ENCODE peak calls at places on chromosomes 12 and 14, in seven cellular contexts. H is neural crest cell; F is kidney; Q is GM12864; M is CD4-positive, alpha-beta T cell; L is Calu3; C is left lung. T is an unnamed sample.
A peak's percentile ranks its signal among the peaks of the same experiment; 100 is the strongest.

GRCh38 chr14:104481323-104481722 is 98.2 kb upstream of the C14orf180 start:
- DNase-seq in F (no peak), M (no peak), L (no peak), C (no peak), Q (no peak), H (no peak), T (no peak)

GRCh38 chr12:64875186-64875585 is 50.7 kb downstream of the TBC1D30 start:
- DNase-seq in F (no peak), L (no peak), Q (no peak), M (no peak), H (no peak), C (no peak), T (no peak)

GRCh38 chr14:104048758-104049496 is 36.6 kb upstream of the ASPG start:
- DNase-seq in L (no peak), H (no peak), F (no peak), M (no peak), Q (no peak), C (no peak), T (no peak)

GRCh38 chr14:67263499-67264149 is 22.4 kb downstream of the PALS1 start:
- DNase-seq in C (no peak), Q (no peak), L (no peak), M (no peak), F (no peak), H (no peak), T (no peak)

GRCh38 chr14:30921305-30921704 is 46.9 kb downstream of the COCH start:
- DNase-seq in F (no peak), H (no peak), C (no peak), L (no peak), Q (no peak), M (no peak), T (no peak)

GRCh38 chr12:56160160-56160763 is 2.1 kb downstream of the MYL6 start:
- DNase-seq in L (no peak), C (no peak), F (peak; percentile 83), Q (no peak), H (no peak), M (peak; percentile 48), T (no peak)

GRCh38 chr12:124562018-124562795 is 5.2 kb downstream of the NCOR2 start:
- DNase-seq in M (no peak), C (no peak), L (no peak), Q (no peak), H (no peak), F (no peak), T (no peak)

GRCh38 chr14:99459491-99460100 is 21.1 kb downstream of the SETD3 start:
- DNase-seq in F (no peak), L (no peak), M (no peak), H (no peak), Q (no peak), C (no peak), T (no peak)

GRCh38 chr14:22994762-22995275 is 12.5 kb upstream of the AJUBA start:
- DNase-seq in C (no peak), F (peak; percentile 80), H (no peak), L (no peak), M (no peak), Q (no peak), T (no peak)

GRCh38 chr14:33556382-33557121 is 394.3 kb downstream of the EGLN3 start:
- DNase-seq in F (no peak), M (no peak), Q (no peak), H (no peak), L (no peak), C (no peak), T (no peak)

GRCh38 chr14:59406454-59407245 is 58.5 kb downstream of the GPR135 start:
- DNase-seq in L (no peak), F (no peak), Q (no peak), C (no peak), H (no peak), M (no peak), T (no peak)

GRCh38 chr12:53481108-53481442 is 18.2 kb downstream of the MAP3K12 start:
- DNase-seq in Q (no peak), L (no peak), F (no peak), H (no peak), C (no peak), M (no peak), T (no peak)

GRCh38 chr14:75380656-75381055 is 47.2 kb upstream of the JDP2 start:
- DNase-seq in C (no peak), H (no peak), L (no peak), F (no peak), Q (no peak), M (no peak), T (no peak)

GRCh38 chr14:105439179-105439578 is 19.6 kb downstream of the MTA1 start:
- DNase-seq in H (no peak), L (no peak), Q (no peak), C (peak; percentile 48), M (no peak), F (no peak), T (no peak)

GRCh38 chr14:68715032-68715924 is 77.6 kb downstream of the ZFP36L1 start:
- DNase-seq in L (no peak), H (no peak), M (no peak), C (no peak), Q (no peak), F (no peak), T (no peak)

GRCh38 chr14:81246561-81247270 is 26.0 kb upstream of the GTF2A1 start:
- DNase-seq in F (no peak), C (no peak), M (no peak), H (no peak), Q (no peak), L (no peak), T (no peak)

GRCh38 chr14:91899213-91899612 is 31.9 kb upstream of the TC2N start:
- DNase-seq in M (no peak), Q (no peak), H (no peak), L (peak; percentile 27), C (no peak), F (no peak), T (no peak)

GRCh38 chr12:76199808-76200207 is 115.3 kb upstream of the NAP1L1 start:
- DNase-seq in H (no peak), Q (no peak), C (no peak), L (no peak), M (no peak), F (no peak), T (no peak)

GRCh38 chr12:104423809-104424208 is 32.9 kb upstream of the CHST11 start:
- DNase-seq in L (no peak), F (no peak), C (no peak), M (no peak), H (no peak), Q (no peak), T (no peak)

GRCh38 chr12:104687823-104688573 is 231.2 kb downstream of the CHST11 start:
- DNase-seq in L (no peak), Q (no peak), C (no peak), M (no peak), F (no peak), H (no peak), T (no peak)

GRCh38 chr14:45679852-45680251 is 426.9 kb upstream of the MIS18BP1 start:
- DNase-seq in F (no peak), M (no peak), H (no peak), L (no peak), C (no peak), Q (no peak), T (no peak)

GRCh38 chr12:130695061-130695460 is 21.0 kb downstream of the RIMBP2 start:
- DNase-seq in M (no peak), H (no peak), L (no peak), Q (no peak), F (peak; percentile 32), C (no peak), T (no peak)

GRCh38 chr12:116266220-116266619 is 11.3 kb downstream of the MED13L start:
- DNase-seq in M (no peak), F (no peak), H (no peak), C (no peak), Q (no peak), L (no peak), T (no peak)
- TF ChIP-seq CTCF in M (no peak), F (no peak), H (no peak), C (no peak), Q (no peak), L (no peak), T (no peak)

GRCh38 chr12:8823565-8824300 is 1.3 kb downstream of the A2ML1 start:
- DNase-seq in C (no peak), H (peak; percentile 28), M (no peak), L (peak; percentile 11), Q (no peak), F (no peak), T (no peak)
- TF ChIP-seq CTCF in C (peak; percentile 39), H (peak; percentile 63), M (no peak), L (no peak), Q (peak; percentile 21), F (peak; percentile 59), T (peak; percentile 70)

GRCh38 chr12:58741226-58741625 is 179.1 kb downstream of the LRIG3 start:
- DNase-seq in L (no peak), H (no peak), M (no peak), C (no peak), Q (no peak), F (no peak), T (no peak)

GRCh38 chr12:58750484-58750883 is 169.8 kb downstream of the LRIG3 start:
- DNase-seq in M (no peak), L (no peak), Q (no peak), H (no peak), C (no peak), F (no peak), T (no peak)

GRCh38 chr12:58745348-58746125 is 174.8 kb downstream of the LRIG3 start:
- DNase-seq in F (no peak), Q (no peak), H (no peak), M (no peak), C (no peak), L (no peak), T (no peak)
- TF ChIP-seq CTCF in F (no peak), Q (no peak), H (no peak), M (no peak), C (no peak), L (no peak), T (no peak)

DNA sequence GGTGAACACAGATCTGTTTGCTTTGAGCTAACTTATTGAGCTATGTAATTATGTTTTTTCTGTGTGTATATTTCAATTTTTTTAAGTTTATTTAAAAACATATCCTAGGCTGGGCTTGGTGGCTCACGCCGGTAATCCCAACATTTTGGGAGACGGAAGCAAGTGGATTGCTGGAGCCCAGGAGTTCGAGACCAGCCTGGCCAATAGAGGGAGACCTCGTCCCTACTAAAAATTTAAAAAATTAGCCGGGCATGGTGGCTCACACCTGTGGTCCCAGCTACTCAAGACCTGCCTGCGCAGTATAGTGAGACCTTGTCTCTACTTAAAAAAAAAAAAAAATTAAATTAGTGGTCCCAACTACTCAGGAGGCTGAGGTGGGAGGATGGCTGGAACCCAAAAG is 16.2 kb upstream of the RNASE1 start:
- DNase-seq in L (peak; percentile 56), F (no peak), Q (no peak), M (no peak), C (no peak), H (no peak), T (no peak)
- TF ChIP-seq CTCF in L (peak; percentile 40), F (no peak), Q (no peak), M (peak; percentile 39), C (no peak), H (no peak), T (peak; percentile 29)

T was measured in type B pancreatic cell.